ENCODE peak calls at places on chromosomes 7 and 10, in five cellular contexts. S is HFF-Myc, P is AG09309, W is HL-60, G is glutamatergic neuron. Z is an unnamed sample.

GRCh38 chr7:158973440-158973839 is 117.1 kb downstream of the DYNC2I1 start:
- DNase-seq in P (no peak), G (peak), S (no peak), W (no peak), Z (no peak)

GRCh38 chr7:41885078-41885477 is 182.2 kb upstream of the INHBA start:
- DNase-seq in W (no peak), P (no peak), G (no peak), S (no peak), Z (no peak)

GRCh38 chr7:43018446-43018845 is 86.3 kb downstream of the MRPL32 start:
- DNase-seq in S (no peak), G (no peak), P (no peak), W (no peak), Z (peak)

GRCh38 chr10:19947656-19948055 is 131.4 kb downstream of the PLXDC2 start:
- DNase-seq in G (no peak), S (no peak), W (no peak), P (no peak), Z (no peak)

GRCh38 chr7:151808296-151809155 is 68.4 kb downstream of the PRKAG2 start:
- DNase-seq in S (no peak), W (no peak), P (no peak), G (peak), Z (peak)

GRCh38 chr10:70542565-70542938 is 60.0 kb downstream of the PRF1 start:
- DNase-seq in W (no peak), G (no peak), P (no peak), S (no peak), Z (no peak)

GRCh38 chr10:133087045-133087678 is 562 bp upstream of the ADGRA1 start:
- DNase-seq in P (no peak), S (no peak), G (peak), W (no peak), Z (no peak)

GRCh38 chr7:55966851-55967250 is 2.5 kb downstream of the NIPSNAP2 start:
- DNase-seq in S (no peak), P (no peak), W (no peak), G (peak), Z (no peak)

GRCh38 chr10:133020193-133020817 is 67.4 kb upstream of the ADGRA1 start:
- DNase-seq in G (no peak), W (no peak), P (no peak), S (no peak), Z (no peak)

GRCh38 chr7:137501561-137501960 is 158.0 kb upstream of the PTN start:
- DNase-seq in G (no peak), S (peak), P (no peak), W (no peak), Z (no peak)

GRCh38 chr10:119250641-119251314 is 43.4 kb downstream of the GRK5 start:
- DNase-seq in S (peak), P (peak), W (no peak), G (no peak), Z (no peak)

GRCh38 chr10:95513008-95513589 is 48.1 kb downstream of the SORBS1 start:
- DNase-seq in W (no peak), G (no peak), S (no peak), P (no peak), Z (no peak)

GRCh38 chr7:107579881-107580715 is at the start of gene BCAP29:
- DNase-seq in W (no peak), P (no peak), S (no peak), G (peak), Z (no peak)

GRCh38 chr10:110841767-110842267 is 29.9 kb upstream of the PDCD4 start:
- DNase-seq in S (no peak), W (no peak), P (no peak), G (no peak), Z (no peak)

GRCh38 chr7:70005885-70006284 is 407.6 kb downstream of the AUTS2 start:
- DNase-seq in W (no peak), P (no peak), G (no peak), S (no peak), Z (no peak)

GRCh38 chr10:50937230-50937907 is 51.9 kb upstream of the A1CF start:
- DNase-seq in W (no peak), G (no peak), P (no peak), S (peak), Z (no peak)

GRCh38 chr7:28409716-28410627 is 2.3 kb upstream of the CREB5 start:
- DNase-seq in W (no peak), G (peak), P (no peak), S (no peak), Z (no peak)
- TF ChIP-seq CTCF in W (no peak), G (no peak), P (no peak), S (no peak), Z (no peak)

DNA sequence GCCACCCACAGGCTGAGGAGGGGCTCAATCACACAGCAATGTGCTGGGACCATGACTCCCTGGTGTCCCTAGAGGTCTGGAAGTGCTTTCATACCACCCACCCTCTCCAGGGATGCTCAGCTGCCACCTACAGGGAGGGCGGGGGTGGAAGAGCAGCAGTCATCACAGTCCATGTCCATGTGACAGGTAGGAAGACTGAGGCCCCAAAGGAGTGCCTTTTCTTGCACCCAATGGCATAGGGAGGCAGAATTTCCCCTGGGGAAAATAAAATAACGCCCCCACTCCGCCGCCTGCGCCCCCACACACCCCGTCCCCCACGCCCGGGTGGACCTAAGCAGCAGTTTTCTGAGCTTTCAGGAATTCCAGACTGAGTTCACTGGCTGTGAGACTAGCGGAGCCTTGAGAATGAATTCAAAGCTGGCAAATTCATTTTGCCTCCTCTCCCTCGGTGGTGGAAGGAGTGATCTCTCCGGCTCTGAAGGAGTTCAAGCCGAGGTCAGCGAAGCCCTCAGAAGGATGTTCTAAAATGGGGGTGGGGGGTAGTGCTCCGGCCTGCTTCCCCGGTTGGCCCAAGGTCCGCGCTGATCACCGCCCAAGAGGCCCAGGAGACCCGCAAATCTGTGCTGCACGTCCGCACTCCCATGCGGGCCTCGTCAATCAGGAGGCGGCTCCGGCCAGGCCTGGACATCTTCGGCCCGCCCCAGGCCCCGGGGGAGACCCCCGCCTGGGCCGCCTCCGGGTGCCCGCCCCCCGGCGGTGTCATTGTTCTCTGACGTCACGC is 2.1 kb upstream of the ZMIZ1 start:
- DNase-seq in G (no peak), P (no peak), S (no peak), W (no peak), Z (no peak)
- TF ChIP-seq CTCF in G (no peak), P (peak), S (peak), W (no peak), Z (peak)

DNA sequence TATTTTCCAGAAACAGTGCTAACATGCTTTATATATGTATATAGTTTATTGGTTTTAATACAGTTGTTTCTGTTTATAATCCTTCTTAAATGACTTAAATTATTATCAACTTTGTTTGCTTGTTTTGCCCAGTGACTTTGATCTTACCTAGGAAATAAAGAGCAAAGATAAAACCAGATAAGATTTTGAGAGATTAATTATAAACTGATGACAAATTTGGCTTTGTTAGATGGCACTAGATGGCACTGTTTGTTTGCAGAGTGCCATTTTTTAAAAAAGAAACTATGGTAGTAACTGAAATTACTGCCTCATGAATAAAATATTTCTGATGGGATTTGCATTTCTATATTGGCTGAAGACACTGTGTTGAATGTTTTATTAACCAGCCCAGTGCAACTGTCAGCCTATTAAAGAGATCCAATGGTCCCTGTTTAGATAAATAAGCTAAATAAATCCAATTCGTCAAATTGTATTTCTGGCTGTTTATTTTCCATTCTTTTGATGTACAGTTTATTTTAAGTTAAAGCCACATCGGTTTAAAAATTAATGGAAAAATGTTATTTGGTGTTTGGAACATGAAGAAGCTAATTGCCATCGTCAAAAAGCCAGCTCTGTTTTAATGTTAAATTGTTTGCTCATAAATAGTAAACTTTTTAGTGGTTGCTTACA is 28.7 kb downstream of the VTI1A start:
- DNase-seq in W (no peak), S (no peak), P (no peak), G (no peak), Z (no peak)
- TF ChIP-seq CTCF in W (no peak), S (peak), P (peak), G (no peak), Z (peak)

GRCh38 chr7:46356365-46356764 is 435.3 kb upstream of the IGFBP3 start:
- DNase-seq in G (no peak), P (no peak), S (no peak), W (no peak), Z (no peak)

GRCh38 chr7:46357290-46357689 is 436.2 kb upstream of the IGFBP3 start:
- DNase-seq in S (no peak), W (no peak), G (no peak), P (no peak), Z (no peak)

GRCh38 chr7:46349490-46349889 is 428.4 kb upstream of the IGFBP3 start:
- DNase-seq in G (no peak), S (no peak), P (no peak), W (no peak), Z (no peak)

GRCh38 chr7:46355331-46355730 is 434.3 kb upstream of the IGFBP3 start:
- DNase-seq in G (no peak), S (no peak), P (no peak), W (no peak), Z (no peak)

DNA sequence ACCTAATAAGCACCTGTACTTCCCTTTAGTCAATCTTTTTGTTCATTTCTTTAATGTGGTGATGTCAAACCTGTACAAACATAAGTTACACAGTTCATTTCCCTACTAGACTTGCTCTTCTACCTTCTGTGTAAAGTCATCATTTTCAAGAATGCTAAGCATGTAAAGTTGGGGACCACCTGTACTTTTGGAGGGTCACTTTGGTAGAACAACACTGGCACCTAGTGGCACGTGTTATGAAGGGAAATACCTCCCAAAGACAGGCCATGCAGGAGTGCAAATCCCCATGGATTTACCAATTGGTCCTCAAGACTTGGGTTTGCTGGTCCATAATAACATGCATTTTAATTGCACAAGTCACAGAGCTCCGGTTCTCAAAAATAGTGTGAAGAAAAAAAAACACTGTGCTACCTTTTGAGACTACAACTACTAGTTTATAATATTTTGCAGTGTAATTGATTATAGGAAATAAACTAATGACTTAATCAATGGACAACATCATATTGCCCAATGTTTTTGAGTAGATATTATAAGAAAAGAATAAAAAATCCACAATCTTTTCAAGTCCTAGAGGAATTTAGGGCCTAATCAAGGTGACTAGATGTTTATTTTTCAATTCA is 431.4 kb upstream of the IGFBP3 start:
- DNase-seq in W (no peak), G (peak), S (peak), P (peak), Z (peak)
- TF ChIP-seq CTCF in W (no peak), G (peak), S (peak), P (peak), Z (peak)

DNA sequence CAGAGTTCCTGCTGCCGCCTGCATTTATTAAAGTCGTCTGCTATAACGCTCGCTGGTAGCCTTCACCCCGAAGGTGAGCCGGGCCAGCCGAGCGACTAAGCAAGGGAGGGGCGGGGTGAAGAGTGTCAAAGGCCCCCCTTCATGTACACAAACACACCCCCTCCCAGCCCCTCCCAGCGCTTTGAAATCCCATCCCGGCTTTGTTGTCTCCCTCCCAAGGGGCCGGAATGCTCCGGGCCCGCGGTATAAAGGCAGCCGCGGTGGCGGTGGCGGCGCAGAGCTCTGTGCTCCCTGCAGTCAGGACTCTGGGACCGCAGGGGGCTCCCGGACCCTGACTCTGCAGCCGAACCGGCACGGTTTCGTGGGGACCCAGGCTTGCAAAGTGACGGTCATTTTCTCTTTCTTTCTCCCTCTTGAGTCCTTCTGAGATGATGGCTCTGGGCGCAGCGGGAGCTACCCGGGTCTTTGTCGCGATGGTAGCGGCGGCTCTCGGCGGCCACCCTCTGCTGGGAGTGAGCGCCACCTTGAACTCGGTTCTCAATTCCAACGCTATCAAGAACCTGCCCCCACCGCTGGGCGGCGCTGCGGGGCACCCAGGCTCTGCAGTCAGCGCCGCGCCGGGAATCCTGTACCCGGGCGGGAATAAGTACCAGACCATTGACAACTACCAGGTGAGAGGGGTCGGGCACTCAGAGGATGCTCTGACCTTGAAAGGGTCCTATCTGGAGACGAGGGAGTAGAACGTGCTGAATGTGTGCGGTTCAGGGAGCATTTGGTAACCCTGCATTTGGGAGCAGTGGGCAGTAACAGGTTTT is at the start of gene DKK1:
- DNase-seq in G (peak), S (no peak), W (no peak), P (peak), Z (no peak)
- TF ChIP-seq CTCF in G (peak), S (peak), W (no peak), P (peak), Z (peak)

GRCh38 chr7:44638611-44639557 is 32.5 kb downstream of the OGDH start:
- DNase-seq in P (no peak), W (peak), G (no peak), S (peak), Z (no peak)
- TF ChIP-seq CTCF in P (no peak), W (no peak), G (no peak), S (no peak), Z (no peak)

GRCh38 chr10:17236468-17236886 is 8.4 kb downstream of the VIM start:
- DNase-seq in W (no peak), G (no peak), S (no peak), P (no peak), Z (no peak)

GRCh38 chr10:17234541-17234940 is 6.5 kb downstream of the VIM start:
- DNase-seq in S (no peak), P (no peak), G (no peak), W (no peak), Z (no peak)

GRCh38 chr10:17237163-17237562 is 9.1 kb downstream of the VIM start:
- DNase-seq in G (no peak), P (no peak), S (no peak), W (no peak), Z (no peak)

GRCh38 chr10:17233534-17233933 is 5.5 kb downstream of the VIM start:
- DNase-seq in W (no peak), S (no peak), G (no peak), P (no peak), Z (no peak)

GRCh38 chr10:17235136-17235535 is 7.1 kb downstream of the VIM start:
- DNase-seq in G (no peak), W (no peak), S (no peak), P (no peak), Z (no peak)
- TF ChIP-seq CTCF in G (no peak), W (no peak), S (peak), P (peak), Z (peak)

GRCh38 chr10:45229823-45230222 is 85.6 kb downstream of the OR13A1 start:
- DNase-seq in P (no peak), G (no peak), W (no peak), S (no peak), Z (no peak)

GRCh38 chr10:45224219-45224841 is 91.1 kb downstream of the OR13A1 start:
- DNase-seq in W (no peak), P (no peak), G (no peak), S (no peak), Z (no peak)

DNA sequence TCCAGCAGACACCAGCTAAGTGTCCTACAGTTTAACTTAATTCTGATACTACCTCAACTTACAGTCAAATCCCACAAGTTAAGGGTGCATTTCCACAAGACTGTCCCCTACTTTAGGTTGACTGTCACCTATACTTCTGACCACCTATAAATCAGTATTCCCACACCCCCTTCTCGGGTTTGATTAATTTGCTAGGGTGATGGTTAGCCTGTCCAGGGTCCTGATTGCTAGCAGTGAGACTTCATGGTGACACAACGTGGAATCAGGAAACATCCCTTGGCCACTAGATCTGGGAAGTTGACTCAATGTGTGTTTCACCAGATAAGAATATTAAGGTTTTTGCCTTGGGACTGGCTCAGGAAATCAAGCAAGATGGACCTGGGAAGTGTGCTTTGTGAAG is 88.4 kb downstream of the OR13A1 start:
- DNase-seq in G (no peak), S (no peak), P (no peak), W (no peak), Z (no peak)
- TF ChIP-seq CTCF in G (no peak), S (no peak), P (no peak), W (no peak), Z (no peak)